ENCODE peak calls at places on chromosomes 7 and 10, in eight cellular contexts. C is PC-3, D is astrocyte of the cerebellum, R is H1, G is endothelial cell of umbilical vein, H is GM13977, P is right lobe of liver, Q is HFFc6. A is an unnamed sample.

GRCh38 chr7:22339725-22340390 is 17.1 kb downstream of the RAPGEF5 start:
- DNase-seq in P (no peak), D (no peak), Q (no peak), C (no peak), R (no peak), H (no peak), G (no peak), A (no peak)

GRCh38 chr7:27921081-27921836 is 181.3 kb downstream of the TAX1BP1 start:
- DNase-seq in D (peak; percentile 81), H (peak; percentile 39), C (peak; percentile 90), R (no peak), G (peak; percentile 94), P (no peak), Q (peak; percentile 94), A (no peak)

GRCh38 chr10:90641731-90642130 is 216.1 kb downstream of the HTR7 start:
- DNase-seq in H (no peak), G (no peak), R (no peak), D (no peak), Q (no peak), P (no peak), C (no peak), A (no peak)

GRCh38 chr10:132675031-132675740 is 110.8 kb downstream of the NKX6-2 start:
- DNase-seq in H (no peak), C (no peak), P (peak; percentile 21), G (no peak), Q (no peak), D (no peak), R (no peak), A (peak; percentile 40)

GRCh38 chr7:150410680-150411346 is 31.7 kb downstream of the ZNF775 start:
- DNase-seq in H (no peak), D (peak; percentile 37), R (no peak), G (no peak), C (no peak), P (no peak), Q (no peak), A (peak; percentile 41)

GRCh38 chr7:36762394-36762793 is 38.1 kb upstream of the AOAH start:
- DNase-seq in C (no peak), R (no peak), D (no peak), H (no peak), Q (no peak), G (no peak), P (no peak), A (no peak)

GRCh38 chr10:88525371-88526079 is 57.6 kb downstream of the RNLS start:
- DNase-seq in Q (peak; percentile 57), C (no peak), D (peak; percentile 59), G (peak; percentile 86), H (no peak), P (no peak), R (no peak), A (no peak)

GRCh38 chr10:114647545-114648138 is 10.4 kb downstream of the ABLIM1 start:
- DNase-seq in P (no peak), D (no peak), Q (peak; percentile 51), H (no peak), G (peak; percentile 69), C (no peak), R (no peak), A (no peak)

GRCh38 chr7:158394936-158395335 is 192.7 kb downstream of the PTPRN2 start:
- DNase-seq in R (peak; percentile 98), H (no peak), C (peak; percentile 46), Q (no peak), G (no peak), D (no peak), P (no peak), A (peak; percentile 86)
- TF ChIP-seq CTCF in R (peak; percentile 95), H (peak; percentile 24), C (peak; percentile 62), Q (peak; percentile 48), G (peak; percentile 15), D (no peak), P (peak; percentile 61), A (peak; percentile 71)

DNA sequence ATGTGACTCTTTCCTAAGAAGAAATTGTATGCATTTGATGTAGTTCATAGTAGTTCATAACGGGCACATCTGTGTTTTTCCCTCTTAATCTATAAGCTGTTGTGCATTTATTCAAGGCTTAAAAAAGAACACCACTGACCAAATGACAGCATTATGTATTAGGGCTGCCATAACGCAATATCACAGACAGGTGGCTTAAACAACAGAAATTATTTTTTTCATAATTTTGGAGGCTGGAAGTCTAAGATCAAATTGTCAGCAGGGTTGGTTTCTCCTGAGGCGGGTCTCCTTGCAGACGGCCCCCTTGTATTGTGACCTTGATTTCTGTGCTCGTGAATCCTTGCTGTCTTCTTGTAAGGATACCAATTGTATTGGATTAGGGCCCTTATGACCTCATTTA is 627 bp upstream of the SSMEM1 start:
- DNase-seq in P (no peak), R (no peak), Q (no peak), D (no peak), G (no peak), C (no peak), H (no peak), A (no peak)
- TF ChIP-seq CTCF in P (no peak), R (no peak), Q (peak; percentile 51), D (no peak), G (no peak), C (peak; percentile 23), H (no peak), A (no peak)

GRCh38 chr10:13219685-13220670 is 14.2 kb downstream of the UCMA start:
- DNase-seq in D (no peak), H (no peak), Q (peak; percentile 5), P (no peak), G (no peak), C (peak; percentile 48), R (peak; percentile 63), A (no peak)
- TF ChIP-seq CTCF in D (peak; percentile 32), H (peak; percentile 28), Q (peak; percentile 51), P (no peak), G (no peak), C (peak; percentile 46), R (peak; percentile 66), A (peak; percentile 38)

GRCh38 chr10:59880019-59880717 is 26.2 kb downstream of the CCDC6 start:
- DNase-seq in C (no peak), G (no peak), P (no peak), R (no peak), Q (no peak), H (no peak), D (no peak), A (no peak)
- TF ChIP-seq CTCF in C (no peak), G (no peak), P (no peak), R (no peak), Q (no peak), H (peak; percentile 57), D (no peak), A (no peak)

GRCh38 chr7:77481615-77482014 is 55.5 kb upstream of the PTPN12 start:
- DNase-seq in C (peak; percentile 36), R (no peak), G (no peak), D (no peak), P (no peak), Q (no peak), H (no peak), A (no peak)
- TF ChIP-seq CTCF in C (no peak), R (no peak), G (no peak), D (no peak), P (no peak), Q (no peak), H (no peak), A (no peak)

DNA sequence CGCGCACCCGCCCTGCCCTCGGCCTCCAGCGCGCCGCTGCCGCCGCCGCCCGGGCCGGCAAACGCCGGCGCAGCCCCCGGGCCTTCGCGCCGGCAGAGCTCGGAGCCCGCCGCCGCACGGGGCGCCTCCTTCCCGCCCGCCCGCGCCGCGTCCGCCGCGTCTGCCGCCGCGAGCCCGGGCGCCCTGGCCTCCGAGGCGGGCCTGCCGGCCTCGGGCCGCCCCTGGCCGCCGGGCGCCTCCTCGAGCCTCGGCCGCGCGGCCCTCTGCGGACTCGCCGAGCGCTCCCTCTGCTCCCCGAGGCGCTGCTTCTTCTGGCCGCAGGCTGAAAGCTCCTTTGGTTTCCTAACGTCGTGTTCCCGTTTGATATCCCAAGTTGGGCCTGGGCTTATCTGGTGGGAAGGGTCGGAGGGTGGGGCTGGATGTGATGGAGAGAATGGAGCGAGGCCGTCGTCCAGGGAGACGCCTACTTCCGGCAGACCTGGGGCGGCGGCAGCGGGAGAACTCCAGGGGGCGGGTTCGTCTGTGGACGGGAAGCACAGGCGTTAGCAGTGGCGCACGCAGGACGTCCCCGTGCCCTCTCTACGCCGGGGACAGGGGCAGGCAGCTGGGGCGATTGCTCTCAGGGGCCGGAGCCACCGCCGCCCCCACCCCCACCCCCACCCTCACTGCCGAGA is 221.0 kb downstream of the PHTF2 start:
- DNase-seq in P (peak; percentile 95), D (peak; percentile 11), Q (peak; percentile 76), R (peak; percentile 78), C (peak; percentile 63), G (peak; percentile 75), H (peak; percentile 82), A (peak; percentile 93)
- TF ChIP-seq CTCF in P (peak; percentile 31), D (no peak), Q (peak; percentile 22), R (no peak), C (no peak), G (no peak), H (no peak), A (no peak)

DNA sequence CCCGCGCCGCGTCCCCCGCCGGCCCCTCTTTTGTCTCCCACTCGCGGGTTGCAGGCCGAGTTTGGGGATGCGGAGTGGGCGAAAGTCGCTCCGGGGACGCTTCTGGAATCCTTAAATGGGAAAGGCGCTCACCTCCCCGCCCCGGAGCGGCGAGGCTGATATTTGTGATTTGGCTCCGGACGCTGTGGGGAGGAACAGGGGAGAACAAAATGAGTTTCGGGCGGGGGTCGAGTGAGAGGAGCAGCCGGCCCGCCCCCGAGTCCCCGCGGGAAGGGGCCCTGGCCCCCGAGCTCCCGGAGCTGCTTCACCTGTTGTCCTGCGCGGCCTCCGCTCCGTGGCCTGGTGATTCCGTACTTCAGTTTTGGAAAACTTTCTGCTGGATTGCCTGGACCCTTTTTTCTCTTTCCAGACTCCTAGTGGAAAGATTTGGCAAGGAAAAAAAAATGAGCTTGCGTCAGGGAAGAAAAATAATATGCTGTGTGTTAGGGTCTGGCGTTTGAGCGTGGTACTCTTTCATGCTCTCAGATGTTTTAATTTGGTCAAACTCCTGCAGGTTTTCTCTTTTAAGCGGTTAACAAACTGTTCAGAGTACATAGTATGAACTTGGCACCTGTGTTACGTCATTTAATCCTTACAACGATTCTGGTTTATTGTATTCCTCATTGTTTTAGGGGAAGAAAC is 831 bp downstream of the BMPR1A start:
- DNase-seq in P (no peak), R (no peak), C (peak; percentile 65), D (no peak), Q (peak; percentile 58), H (no peak), G (no peak), A (no peak)
- TF ChIP-seq CTCF in P (peak; percentile 5), R (no peak), C (no peak), D (peak; percentile 47), Q (peak; percentile 69), H (no peak), G (no peak), A (peak; percentile 73)

GRCh38 chr7:112556633-112557032 is 75.8 kb downstream of the LSMEM1 start:
- DNase-seq in H (peak; percentile 34), Q (no peak), G (no peak), R (no peak), C (peak; percentile 76), P (no peak), D (no peak), A (no peak)

GRCh38 chr7:112550468-112551060 is 69.8 kb downstream of the LSMEM1 start:
- DNase-seq in C (peak; percentile 82), Q (peak; percentile 62), R (no peak), D (peak; percentile 69), P (no peak), G (peak; percentile 69), H (peak; percentile 70), A (no peak)

GRCh38 chr7:112554591-112554990 is 73.8 kb downstream of the LSMEM1 start:
- DNase-seq in G (no peak), P (no peak), C (no peak), H (no peak), D (no peak), Q (peak; percentile 32), R (no peak), A (no peak)
- TF ChIP-seq CTCF in G (no peak), P (no peak), C (peak; percentile 32), H (no peak), D (peak; percentile 4), Q (peak; percentile 71), R (no peak), A (peak; percentile 40)

A was measured in chondrocyte.